ENCODE peak calls at places on chromosomes 16 and 17, in five cellular contexts. E, V, J, N and L are unnamed samples.

GRCh38 chr16:86806838-86807351 is 228.5 kb downstream of the FOXL1 start:
- DNase-seq in E (no peak), V (no peak), J (no peak), N (no peak), L (no peak)

GRCh38 chr16:69888005-69888560 is 63.1 kb upstream of the CLEC18A start:
- DNase-seq in E (no peak), V (no peak), J (peak), N (no peak), L (peak)

GRCh38 chr16:72990003-72990521 is 57.9 kb downstream of the ZFHX3 start:
- DNase-seq in E (no peak), V (no peak), J (no peak), N (peak), L (peak)

GRCh38 chr17:82272495-82273326 is 789 bp downstream of the CSNK1D start:
- DNase-seq in E (peak), V (no peak), J (peak), N (no peak), L (no peak)

GRCh38 chr16:13607289-13607688 is 312.7 kb upstream of the ERCC4 start:
- DNase-seq in E (no peak), V (no peak), J (no peak), N (no peak), L (no peak)

GRCh38 chr17:49976163-49976827 is 7.3 kb downstream of the DLX4 start:
- DNase-seq in E (no peak), V (no peak), J (no peak), N (no peak), L (no peak)

GRCh38 chr17:27319536-27320221 is 25.8 kb downstream of the WSB1 start:
- DNase-seq in E (no peak), V (no peak), J (no peak), N (peak), L (no peak)

GRCh38 chr17:52064791-52065211 is 93.7 kb downstream of the CA10 start:
- DNase-seq in E (no peak), V (peak), J (no peak), N (no peak), L (peak)

GRCh38 chr17:73713136-73713535 is 68.9 kb upstream of the SDK2 start:
- DNase-seq in E (no peak), V (peak), J (no peak), N (no peak), L (no peak)

GRCh38 chr16:75288596-75289120 is 37.2 kb upstream of the BCAR1 start:
- DNase-seq in E (peak), V (no peak), J (no peak), N (no peak), L (no peak)